ENCODE peak calls at places on chromosomes 11 and 22, in four cellular contexts. V is CD8-positive, alpha-beta memory T cell; B is stimulated activated CD4-positive, alpha-beta T cell treated with anti-CD3 and anti-CD28 coated beads, Interleukin-2, amount 100 ng/mL, for 48 hours; N is HTR-8/SVneo. X is an unnamed sample.

GRCh38 chr22:19773470-19774040 is 13.0 kb downstream of the TBX1 start:
- DNase-seq in N (no peak), V (no peak), B (no peak), X (no peak)

GRCh38 chr11:26510756-26511155 is 61.3 kb downstream of the MUC15 start:
- DNase-seq in V (no peak), N (no peak), B (no peak), X (no peak)

GRCh38 chr22:48936391-48936790 is 891.3 kb downstream of the BRD1 start:
- DNase-seq in N (no peak), V (no peak), B (no peak), X (no peak)

GRCh38 chr22:16819249-16819648 is 6.0 kb downstream of the XKR3 start:
- DNase-seq in B (no peak), N (no peak), V (no peak), X (no peak)

GRCh38 chr22:30637701-30638114 is 2.1 kb downstream of the SLC35E4 start:
- DNase-seq in B (no peak), V (no peak), N (no peak), X (no peak)

GRCh38 chr11:120137611-120138521 is at the start of gene TRIM29:
- DNase-seq in V (no peak), N (no peak), B (no peak), X (no peak)

GRCh38 chr11:18347471-18348125 is 25.2 kb downstream of the GTF2H1 start:
- DNase-seq in B (no peak), N (no peak), V (no peak), X (no peak)

GRCh38 chr11:638616-639323 is 1.7 kb downstream of the DRD4 start:
- DNase-seq in V (no peak), B (no peak), N (no peak), X (no peak)

GRCh38 chr11:7384691-7385090 is 100.6 kb upstream of the OLFML1 start:
- DNase-seq in B (no peak), N (no peak), V (no peak), X (no peak)

GRCh38 chr11:33633251-33634003 is 67.2 kb downstream of the C11orf91 start:
- DNase-seq in V (no peak), B (no peak), N (peak; percentile 61), X (no peak)

GRCh38 chr11:61946894-61947293 is 3.3 kb upstream of the BEST1 start:
- DNase-seq in V (no peak), N (no peak), B (no peak), X (no peak)

GRCh38 chr11:91066648-91067047 is 843.8 kb upstream of the CHORDC1 start:
- DNase-seq in V (no peak), N (no peak), B (no peak), X (no peak)

GRCh38 chr11:105368711-105369110 is 229.1 kb upstream of the CARD18 start:
- DNase-seq in B (no peak), V (no peak), N (no peak), X (no peak)

GRCh38 chr11:97814325-97814959 is 1206.3 kb upstream of the CNTN5 start:
- DNase-seq in N (peak; percentile 4), B (no peak), V (no peak), X (no peak)

X was measured in activated CD4-positive, CD25-positive, alpha-beta regulatory T cell.